ENCODE peak calls at places on chromosome 7, in four cellular contexts. P is lower lobe of right lung, J is heart left ventricle, X is suprapubic skin. G is an unnamed sample.

GRCh38 chr7:80428161-80429054 is 83.5 kb downstream of the GNAT3 start:
- DNase-seq in J (peak; percentile 34), X (no peak), P (no peak), G (peak; percentile 90)

GRCh38 chr7:90896458-90896857 is 300.3 kb downstream of the CDK14 start:
- DNase-seq in X (no peak), P (no peak), J (no peak), G (no peak)

GRCh38 chr7:132536646-132537395 is 39.4 kb downstream of the PLXNA4 start:
- DNase-seq in X (no peak), P (no peak), J (no peak), G (no peak)

GRCh38 chr7:129617178-129617577 is 5.7 kb downstream of the NRF1 start:
- DNase-seq in X (no peak), P (no peak), J (no peak), G (no peak)

GRCh38 chr7:131642429-131642828 is 86.0 kb upstream of the PODXL start:
- DNase-seq in P (no peak), J (no peak), X (no peak), G (no peak)

GRCh38 chr7:68752485-68752884 is 845.8 kb upstream of the AUTS2 start:
- DNase-seq in J (no peak), X (no peak), P (no peak), G (no peak)

GRCh38 chr7:34073676-34074075 is 168.3 kb downstream of the BMPER start:
- DNase-seq in X (no peak), P (no peak), J (no peak), G (peak; percentile 58)

GRCh38 chr7:23184709-23185354 is 3.0 kb downstream of the NUP42 start:
- DNase-seq in J (peak; percentile 33), X (no peak), P (no peak), G (peak; percentile 77)

GRCh38 chr7:151904270-151904669 is 27.4 kb upstream of the PRKAG2 start:
- DNase-seq in P (no peak), X (no peak), J (no peak), G (no peak)

DNA sequence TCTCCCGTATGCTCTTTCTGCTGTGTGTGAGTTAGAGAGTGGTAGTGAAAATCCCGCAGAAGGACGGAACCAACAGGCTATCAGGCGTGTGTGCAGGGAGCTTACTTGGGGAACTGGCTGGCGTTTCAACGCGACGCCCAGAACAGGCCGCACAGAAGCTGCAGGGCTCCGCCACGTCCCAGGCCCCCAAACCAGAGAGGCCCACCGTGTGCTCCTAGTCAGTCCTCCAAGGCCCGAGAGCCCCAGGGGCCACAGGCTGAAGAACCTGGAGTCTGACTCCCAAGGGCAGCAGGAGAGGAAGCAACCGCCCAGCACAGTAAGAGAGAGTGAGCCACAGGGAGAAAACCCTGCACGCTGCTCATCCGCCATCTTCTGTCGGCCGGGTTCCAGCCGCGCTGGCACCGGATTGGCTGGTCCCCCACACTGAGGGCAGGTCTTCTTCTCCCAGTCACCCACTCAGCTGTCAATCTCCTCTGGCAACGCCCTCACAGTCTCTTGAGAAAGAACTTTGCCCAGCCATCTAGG is 730.6 kb upstream of the VSTM2A start:
- DNase-seq in P (no peak), X (no peak), J (no peak), G (peak; percentile 13)
- H3K4me3 ChIP-seq in P (no peak overlapping the region), X (no peak overlapping the region), J (no peak overlapping the region), G (peak overlapping the region; percentile 30)

DNA sequence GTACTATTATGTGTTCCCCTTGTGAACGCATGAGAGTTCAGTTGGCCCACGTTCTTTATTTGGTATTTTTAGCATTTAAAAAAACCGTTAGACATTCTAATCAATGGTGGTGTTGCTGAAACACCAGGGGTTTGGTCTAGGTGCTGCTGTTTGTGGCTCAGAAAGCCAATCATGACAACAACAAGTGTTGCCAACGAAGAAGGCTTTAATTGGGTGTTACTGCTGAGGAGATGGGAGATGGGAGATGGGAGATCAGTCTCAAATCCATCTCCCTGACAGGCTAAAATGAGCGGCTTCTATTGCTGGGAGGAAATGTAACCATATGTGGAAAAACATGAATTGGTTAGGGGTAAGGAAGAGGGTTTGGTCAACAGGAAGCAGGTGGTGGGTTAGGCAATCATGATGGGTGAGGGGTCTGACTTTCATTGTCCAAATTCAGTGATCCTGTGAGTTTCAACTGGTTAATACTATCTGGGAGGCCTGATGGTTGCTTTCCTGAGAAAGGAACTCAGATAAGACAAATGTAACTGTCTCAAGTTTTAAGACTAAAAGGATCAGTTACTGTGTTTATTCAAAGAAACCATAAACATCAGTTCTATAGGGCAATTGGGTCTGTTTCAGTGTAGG is 4.6 kb upstream of the ZNF425 start:
- DNase-seq in P (no peak), X (no peak), J (no peak), G (no peak)
- TF ChIP-seq CTCF in P (no peak), X (no peak), J (no peak), G (no peak)

DNA sequence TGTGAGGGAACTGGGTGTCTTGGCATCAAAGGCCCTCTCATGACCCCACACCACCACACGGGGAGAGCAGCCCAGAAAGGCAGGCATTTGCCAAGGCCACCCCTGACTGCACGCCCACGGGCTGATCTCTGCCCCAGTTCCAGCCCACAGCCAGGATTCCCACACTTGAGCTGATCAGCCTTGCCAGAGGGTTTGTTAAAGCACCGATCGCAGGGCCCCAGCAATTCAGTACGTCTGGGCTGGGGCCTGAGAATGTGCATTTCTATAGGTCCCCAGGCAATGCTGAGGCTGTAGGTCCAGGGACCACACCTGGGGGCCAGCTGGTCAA is 103.9 kb downstream of the TNS3 start:
- DNase-seq in P (peak; percentile 79), J (no peak), X (no peak), G (peak; percentile 48)
- H3K4me3 ChIP-seq in P (no peak overlapping the region), J (no peak overlapping the region), X (no peak overlapping the region), G (no peak overlapping the region)

DNA sequence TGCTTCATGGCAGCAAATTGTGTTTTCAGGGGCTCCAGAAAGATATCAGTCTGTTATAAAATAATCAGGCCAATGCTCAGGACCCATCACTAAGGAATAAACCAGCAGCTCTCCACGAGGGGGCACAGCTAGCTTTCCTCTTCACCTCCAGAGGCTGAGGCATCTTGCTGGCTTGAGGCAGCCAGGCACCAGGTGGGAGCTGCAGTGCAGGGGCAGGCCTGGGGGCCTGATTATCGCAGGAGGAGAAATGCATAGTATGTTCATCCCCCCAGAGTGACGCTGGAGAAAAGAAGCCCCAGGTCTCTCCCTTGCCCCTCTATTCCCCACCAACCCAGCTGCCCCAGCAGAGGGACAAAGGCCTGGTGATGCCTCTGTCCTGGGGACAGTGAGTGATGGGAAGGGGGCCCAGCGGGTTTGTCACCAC is 128.3 kb upstream of the FAM20C start:
- DNase-seq in P (peak; percentile 53), X (no peak), J (peak; percentile 60), G (peak; percentile 87)
- TF ChIP-seq CTCF in P (peak; percentile 38), X (peak; percentile 7), J (no peak), G (peak; percentile 85)

GRCh38 chr7:5635461-5636445 is 145.7 kb downstream of the RNF216 start:
- DNase-seq in X (no peak), P (no peak), J (no peak), G (no peak)
- H3K4me3 ChIP-seq in X (peak overlapping the region; percentile 4), P (no peak overlapping the region), J (no peak overlapping the region), G (no peak overlapping the region)

GRCh38 chr7:99500637-99501009 is 542 bp upstream of the ZNF394 start:
- DNase-seq in P (no peak), J (no peak), X (no peak), G (no peak)
- TF ChIP-seq CTCF in P (no peak), J (no peak), X (no peak), G (no peak)

G was measured in choroid plexus epithelial cell.